ENCODE peak calls at places on chromosomes 5 and 9, in seven cellular contexts. One of them, this sample, is unnamed.
A peak's percentile ranks its signal among the peaks of the same experiment; 100 is the strongest.

GRCh38 chr9:69370430-69370829 is 45.4 kb downstream of the ENTREP1 start:
- DNase-seq in skeletal muscle cell: no peak
- DNase-seq in CD4-positive, alpha-beta memory T cell: no peak
- DNase-seq in DND-41: no peak
- DNase-seq in left ventricle myocardium inferior: no peak
- DNase-seq in uterus: no peak
- DNase-seq in H7: no peak
- DNase-seq in this sample: no peak

GRCh38 chr5:79330071-79330470 is 94.1 kb downstream of the JMY start:
- DNase-seq in CD4-positive, alpha-beta memory T cell: no peak
- DNase-seq in left ventricle myocardium inferior: no peak
- DNase-seq in DND-41: no peak
- DNase-seq in uterus: no peak
- DNase-seq in H7: no peak
- DNase-seq in skeletal muscle cell: no peak
- DNase-seq in this sample: no peak

GRCh38 chr9:28329323-28329722 is 756.0 kb upstream of the C9orf72 start:
- DNase-seq in H7: no peak
- DNase-seq in left ventricle myocardium inferior: no peak
- DNase-seq in skeletal muscle cell: no peak
- DNase-seq in CD4-positive, alpha-beta memory T cell: no peak
- DNase-seq in uterus: no peak
- DNase-seq in DND-41: no peak
- DNase-seq in this sample: no peak

GRCh38 chr9:969693-970309 is 6.7 kb upstream of the DMRT3 start:
- DNase-seq in left ventricle myocardium inferior: no peak
- DNase-seq in uterus: no peak
- DNase-seq in DND-41: no peak
- DNase-seq in skeletal muscle cell: no peak
- DNase-seq in CD4-positive, alpha-beta memory T cell: no peak
- DNase-seq in H7: peak; percentile 79
- DNase-seq in this sample: peak; percentile 52

GRCh38 chr9:126985870-126986498 is 71.4 kb downstream of the RALGPS1 start:
- DNase-seq in left ventricle myocardium inferior: peak; percentile 70
- DNase-seq in CD4-positive, alpha-beta memory T cell: peak; percentile 97
- DNase-seq in DND-41: peak; percentile 85
- DNase-seq in uterus: peak; percentile 23
- DNase-seq in skeletal muscle cell: peak; percentile 36
- DNase-seq in H7: no peak
- DNase-seq in this sample: no peak

GRCh38 chr5:173493846-173494245 is 122.6 kb downstream of the BOD1 start:
- DNase-seq in CD4-positive, alpha-beta memory T cell: no peak
- DNase-seq in uterus: no peak
- DNase-seq in H7: no peak
- DNase-seq in skeletal muscle cell: no peak
- DNase-seq in DND-41: no peak
- DNase-seq in left ventricle myocardium inferior: no peak
- DNase-seq in this sample: no peak

GRCh38 chr5:101728933-101729332 is 567.2 kb downstream of the SLCO4C1 start:
- DNase-seq in skeletal muscle cell: no peak
- DNase-seq in H7: peak; percentile 23
- DNase-seq in DND-41: no peak
- DNase-seq in left ventricle myocardium inferior: no peak
- DNase-seq in CD4-positive, alpha-beta memory T cell: no peak
- DNase-seq in uterus: no peak
- DNase-seq in this sample: no peak

GRCh38 chr5:52727568-52727967 is 60.1 kb upstream of the ITGA1 start:
- DNase-seq in CD4-positive, alpha-beta memory T cell: no peak
- DNase-seq in H7: no peak
- DNase-seq in skeletal muscle cell: no peak
- DNase-seq in DND-41: peak; percentile 31
- DNase-seq in left ventricle myocardium inferior: peak; percentile 16
- DNase-seq in uterus: peak; percentile 19
- DNase-seq in this sample: no peak

GRCh38 chr9:4293293-4293931 is 6.5 kb downstream of the GLIS3 start:
- DNase-seq in uterus: no peak
- DNase-seq in DND-41: no peak
- DNase-seq in CD4-positive, alpha-beta memory T cell: no peak
- DNase-seq in H7: no peak
- DNase-seq in skeletal muscle cell: peak; percentile 96
- DNase-seq in left ventricle myocardium inferior: no peak
- DNase-seq in this sample: no peak

GRCh38 chr5:75337366-75338021 is 474 bp downstream of the HMGCR start:
- DNase-seq in left ventricle myocardium inferior: no peak
- DNase-seq in CD4-positive, alpha-beta memory T cell: peak; percentile 30
- DNase-seq in uterus: peak; percentile 34
- DNase-seq in DND-41: peak; percentile 33
- DNase-seq in H7: no peak
- DNase-seq in skeletal muscle cell: no peak
- DNase-seq in this sample: peak; percentile 30

GRCh38 chr5:149863830-149864229 is 80.8 kb downstream of the PDE6A start:
- DNase-seq in left ventricle myocardium inferior: no peak
- DNase-seq in H7: no peak
- DNase-seq in DND-41: no peak
- DNase-seq in CD4-positive, alpha-beta memory T cell: no peak
- DNase-seq in uterus: no peak
- DNase-seq in skeletal muscle cell: no peak
- DNase-seq in this sample: no peak

GRCh38 chr5:68673451-68674180 is 420.2 kb upstream of the SLC30A5 start:
- DNase-seq in CD4-positive, alpha-beta memory T cell: no peak
- DNase-seq in skeletal muscle cell: no peak
- DNase-seq in left ventricle myocardium inferior: no peak
- DNase-seq in H7: no peak
- DNase-seq in DND-41: no peak
- DNase-seq in uterus: no peak
- DNase-seq in this sample: no peak

GRCh38 chr5:12017037-12017436 is 112.8 kb upstream of the CTNND2 start:
- DNase-seq in DND-41: no peak
- DNase-seq in left ventricle myocardium inferior: no peak
- DNase-seq in CD4-positive, alpha-beta memory T cell: no peak
- DNase-seq in H7: no peak
- DNase-seq in skeletal muscle cell: no peak
- DNase-seq in uterus: no peak
- DNase-seq in this sample: peak; percentile 39

GRCh38 chr9:91924090-91924489 is 25.9 kb downstream of the ROR2 start:
- DNase-seq in skeletal muscle cell: no peak
- DNase-seq in DND-41: no peak
- DNase-seq in CD4-positive, alpha-beta memory T cell: no peak
- DNase-seq in H7: no peak
- DNase-seq in uterus: no peak
- DNase-seq in left ventricle myocardium inferior: no peak
- DNase-seq in this sample: no peak

GRCh38 chr5:115428248-115428647 is 116.3 kb downstream of the FEM1C start:
- DNase-seq in H7: no peak
- DNase-seq in skeletal muscle cell: no peak
- DNase-seq in CD4-positive, alpha-beta memory T cell: no peak
- DNase-seq in left ventricle myocardium inferior: no peak
- DNase-seq in uterus: no peak
- DNase-seq in DND-41: no peak
- DNase-seq in this sample: no peak

GRCh38 chr5:64331597-64332277 is 166.1 kb downstream of the RNF180 start:
- DNase-seq in CD4-positive, alpha-beta memory T cell: no peak
- DNase-seq in left ventricle myocardium inferior: peak; percentile 70
- DNase-seq in DND-41: no peak
- DNase-seq in uterus: no peak
- DNase-seq in skeletal muscle cell: peak; percentile 4
- DNase-seq in H7: no peak
- DNase-seq in this sample: no peak

GRCh38 chr5:111028865-111029264 is 42.6 kb upstream of the TSLP start:
- DNase-seq in skeletal muscle cell: no peak
- DNase-seq in DND-41: no peak
- DNase-seq in uterus: no peak
- DNase-seq in left ventricle myocardium inferior: no peak
- DNase-seq in CD4-positive, alpha-beta memory T cell: no peak
- DNase-seq in H7: no peak
- DNase-seq in this sample: no peak

GRCh38 chr5:179530069-179530998 is 20.0 kb upstream of the RUFY1 start:
- DNase-seq in skeletal muscle cell: no peak
- DNase-seq in left ventricle myocardium inferior: peak; percentile 79
- DNase-seq in DND-41: peak; percentile 87
- DNase-seq in CD4-positive, alpha-beta memory T cell: peak; percentile 46
- DNase-seq in H7: peak; percentile 93
- DNase-seq in uterus: peak; percentile 67
- DNase-seq in this sample: no peak

DNA sequence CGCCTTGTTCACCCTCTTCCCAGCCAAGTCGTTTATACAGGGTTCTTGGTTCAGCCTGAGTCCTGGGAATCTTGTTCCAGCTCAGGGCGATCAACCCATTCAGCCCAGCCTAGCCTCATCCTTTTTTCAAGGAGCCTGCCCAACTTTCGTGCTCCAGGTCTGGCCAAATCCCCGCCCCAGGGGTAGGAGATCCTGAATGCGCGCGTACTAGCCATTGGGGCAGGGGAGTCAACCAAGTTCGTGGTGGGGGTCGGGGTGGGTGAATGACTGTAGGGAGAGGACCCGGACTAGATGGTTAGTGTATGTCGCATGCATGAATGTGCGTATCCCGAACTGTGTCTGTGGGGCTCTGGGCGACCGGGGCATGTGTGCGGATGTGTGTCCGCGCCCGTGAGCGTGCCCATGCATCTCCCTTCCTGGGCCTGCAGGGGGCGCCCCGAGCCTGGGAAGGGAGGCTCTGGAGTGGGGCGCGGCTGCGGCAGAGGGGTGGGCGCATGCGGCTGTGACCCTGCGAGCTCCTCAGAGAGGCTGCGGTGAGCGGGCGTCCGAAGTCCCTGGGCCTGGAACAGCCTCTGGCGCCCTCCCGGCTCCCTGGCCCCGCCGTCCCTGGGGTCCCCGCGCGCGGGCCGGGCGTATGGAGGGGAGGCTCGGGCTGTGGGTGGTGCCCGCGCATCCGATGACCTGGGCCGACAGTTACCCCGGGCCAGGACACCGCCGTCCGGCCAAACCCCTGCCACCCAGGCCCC is 8.7 kb downstream of the CCL21 start:
- DNase-seq in H7: peak; percentile 95
- DNase-seq in DND-41: no peak
- DNase-seq in uterus: peak; percentile 76
- DNase-seq in CD4-positive, alpha-beta memory T cell: peak; percentile 75
- DNase-seq in left ventricle myocardium inferior: peak; percentile 76
- DNase-seq in skeletal muscle cell: peak; percentile 8
- DNase-seq in this sample: peak; percentile 70
- H3K4me3 ChIP-seq in H7: peak overlapping the region; percentile 48
- H3K4me3 ChIP-seq in DND-41: no peak overlapping the region
- H3K4me3 ChIP-seq in uterus: peak overlapping the region; percentile 68
- H3K4me3 ChIP-seq in CD4-positive, alpha-beta memory T cell: peak overlapping the region; percentile 54
- H3K4me3 ChIP-seq in left ventricle myocardium inferior: peak overlapping the region; percentile 90
- H3K4me3 ChIP-seq in skeletal muscle cell: peak overlapping the region; percentile 67
- H3K4me3 ChIP-seq in this sample: peak overlapping the region; percentile 59

DNA sequence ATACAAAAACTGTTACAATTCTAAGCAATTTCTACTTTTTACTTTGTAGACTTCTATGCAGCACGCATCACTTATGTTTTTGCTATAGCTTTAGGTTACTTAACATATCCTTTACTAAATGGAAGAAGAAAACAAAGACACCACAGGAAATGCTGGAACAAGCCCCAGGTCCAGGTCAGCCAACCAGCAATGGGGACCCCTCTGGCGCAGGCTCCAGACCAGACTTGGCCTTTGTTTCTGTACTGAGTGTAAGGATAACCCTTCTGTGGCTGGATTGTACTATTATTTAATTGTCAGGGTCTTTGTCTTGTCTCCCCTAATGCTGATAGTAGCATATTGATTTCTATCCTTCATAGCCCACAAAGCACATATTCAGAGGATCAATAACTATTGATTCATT is 4.2 kb downstream of the SEMA4D start:
- DNase-seq in skeletal muscle cell: no peak
- DNase-seq in H7: peak; percentile 82
- DNase-seq in uterus: no peak
- DNase-seq in CD4-positive, alpha-beta memory T cell: no peak
- DNase-seq in DND-41: no peak
- DNase-seq in left ventricle myocardium inferior: no peak
- DNase-seq in this sample: no peak
- H3K4me3 ChIP-seq in skeletal muscle cell: no peak overlapping the region
- H3K4me3 ChIP-seq in H7: no peak overlapping the region
- H3K4me3 ChIP-seq in uterus: no peak overlapping the region
- H3K4me3 ChIP-seq in CD4-positive, alpha-beta memory T cell: peak overlapping the region; percentile 89
- H3K4me3 ChIP-seq in DND-41: no peak overlapping the region
- H3K4me3 ChIP-seq in left ventricle myocardium inferior: no peak overlapping the region
- H3K4me3 ChIP-seq in this sample: no peak overlapping the region

DNA sequence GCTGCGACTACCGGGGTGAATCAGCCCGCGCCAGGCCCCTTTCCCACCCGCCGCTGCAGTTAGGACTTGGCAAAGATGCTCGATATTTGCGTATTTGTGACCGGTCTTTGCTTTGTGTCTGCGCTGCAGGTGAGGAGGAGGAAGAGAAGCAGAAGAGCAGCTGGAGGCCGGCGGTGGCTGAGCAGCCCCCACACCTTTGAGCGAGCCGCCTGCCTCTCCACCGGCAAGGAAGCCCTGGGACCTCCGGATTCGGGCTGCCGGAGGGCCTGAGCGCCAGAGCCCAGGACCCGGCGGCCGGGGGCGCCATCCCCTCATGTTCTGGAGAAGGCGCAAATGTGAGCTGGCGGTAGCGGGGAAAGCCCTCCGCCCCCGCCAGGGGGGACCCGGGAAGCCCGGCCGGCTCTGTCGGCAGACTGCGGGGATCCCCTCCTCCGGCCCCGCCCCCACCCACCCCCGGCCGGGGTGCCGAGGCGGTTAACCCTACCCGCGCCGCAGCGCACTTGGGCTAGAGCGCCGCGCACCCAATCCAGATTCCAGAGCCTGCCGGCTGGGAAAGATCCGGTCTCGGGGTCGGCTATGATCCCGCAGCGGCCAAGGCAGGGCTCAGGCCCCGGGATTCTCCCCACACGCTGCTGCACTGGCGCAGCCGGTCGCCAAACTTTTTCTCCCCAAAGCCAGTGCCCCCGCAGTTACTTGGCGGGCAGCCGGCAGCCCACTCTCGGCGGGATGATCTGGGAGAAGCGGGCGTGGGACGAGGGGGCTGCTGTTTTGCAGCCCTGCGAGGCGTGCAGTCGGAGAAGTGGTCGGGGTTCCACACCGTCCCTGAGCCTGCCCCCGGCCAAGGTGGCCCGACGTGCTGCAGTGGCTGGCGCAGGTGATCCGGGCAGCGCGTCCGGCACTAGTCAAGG is 800 bp upstream of the KCNN2 start:
- DNase-seq in H7: peak; percentile 90
- DNase-seq in skeletal muscle cell: no peak
- DNase-seq in uterus: peak; percentile 16
- DNase-seq in DND-41: no peak
- DNase-seq in CD4-positive, alpha-beta memory T cell: no peak
- DNase-seq in left ventricle myocardium inferior: peak; percentile 22
- DNase-seq in this sample: peak; percentile 59
- H3K4me3 ChIP-seq in H7: peak overlapping the region; percentile 95
- H3K4me3 ChIP-seq in skeletal muscle cell: peak overlapping the region; percentile 48
- H3K4me3 ChIP-seq in uterus: peak overlapping the region; percentile 47
- H3K4me3 ChIP-seq in DND-41: no peak overlapping the region
- H3K4me3 ChIP-seq in CD4-positive, alpha-beta memory T cell: no peak overlapping the region
- H3K4me3 ChIP-seq in left ventricle myocardium inferior: peak overlapping the region; percentile 80
- H3K4me3 ChIP-seq in this sample: peak overlapping the region; percentile 49

DNA sequence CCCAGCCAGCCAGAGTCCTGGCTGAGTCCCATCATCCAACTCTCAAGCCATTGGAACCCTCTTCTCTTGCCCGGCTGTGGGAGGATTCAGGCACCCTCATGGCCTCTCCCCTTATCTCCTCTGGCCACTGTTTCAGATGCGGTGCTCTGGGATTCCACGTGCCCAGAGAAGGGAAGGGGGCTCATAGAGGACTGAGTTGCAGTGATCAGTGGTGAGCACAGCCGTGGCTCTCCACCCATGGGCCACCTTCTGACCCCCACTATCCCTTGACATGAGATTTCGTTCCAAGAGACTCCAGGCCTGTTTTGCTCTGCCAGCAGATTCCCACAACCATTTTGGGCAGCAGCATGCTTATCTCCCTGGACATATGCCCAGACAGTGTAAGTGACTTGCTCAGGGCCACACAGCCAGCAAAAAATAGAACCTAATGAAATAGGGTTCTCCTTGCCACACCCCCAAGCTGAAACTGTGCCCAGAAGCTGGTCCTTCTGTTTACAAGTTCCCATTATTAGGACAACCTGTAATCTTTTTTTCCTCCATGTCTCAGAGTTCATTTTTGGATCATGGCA is 2.7 kb downstream of the GPX3 start:
- DNase-seq in H7: no peak
- DNase-seq in left ventricle myocardium inferior: peak; percentile 75
- DNase-seq in uterus: peak; percentile 64
- DNase-seq in CD4-positive, alpha-beta memory T cell: no peak
- DNase-seq in DND-41: no peak
- DNase-seq in skeletal muscle cell: no peak
- DNase-seq in this sample: no peak
- H3K4me3 ChIP-seq in H7: no peak overlapping the region
- H3K4me3 ChIP-seq in left ventricle myocardium inferior: peak overlapping the region; percentile 97
- H3K4me3 ChIP-seq in uterus: peak overlapping the region; percentile 80
- H3K4me3 ChIP-seq in CD4-positive, alpha-beta memory T cell: no peak overlapping the region
- H3K4me3 ChIP-seq in DND-41: no peak overlapping the region
- H3K4me3 ChIP-seq in skeletal muscle cell: no peak overlapping the region
- H3K4me3 ChIP-seq in this sample: no peak overlapping the region

This sample was measured in WERI-Rb-1.